ENCODE peak calls at places on chromosome 12, in nine cellular contexts. M, X, Z, C, P, Y, K, L and V are unnamed samples. For H3K27me3 and H3K36me3, the result is how much of the 10 kb centered on the place peaks cover.

GRCh38 chr12:42730286-42730685 is 140.7 kb upstream of the PRICKLE1 start:
- DNase-seq in M (peak), X (no peak), Z (no peak), C (no peak), P (no peak), Y (no peak), K (no peak), L (no peak), V (peak)

GRCh38 chr12:6222009-6222702 is 22.0 kb downstream of the CD9 start:
- DNase-seq in M (no peak), X (peak), Z (no peak), C (no peak), P (peak), Y (peak), K (peak), L (peak), V (no peak)

GRCh38 chr12:89824822-89825221 is 116.2 kb upstream of the ATP2B1 start:
- DNase-seq in M (no peak), X (no peak), Z (no peak), C (no peak), P (no peak), Y (no peak), K (no peak), L (no peak), V (no peak)

GRCh38 chr12:12721251-12721689 is 4.1 kb downstream of the CDKN1B start:
- DNase-seq in M (peak), X (no peak), Z (no peak), C (no peak), P (no peak), Y (peak), K (no peak), L (no peak), V (peak)

GRCh38 chr12:452667-453210 is 7.0 kb upstream of the B4GALNT3 start:
- DNase-seq in M (peak), X (no peak), Z (no peak), C (no peak), P (no peak), Y (peak), K (peak), L (no peak), V (no peak)

GRCh38 chr12:52515927-52516831 is 4.0 kb downstream of the KRT5 start:
- DNase-seq in M (peak), X (no peak), Z (no peak), C (no peak), P (no peak), Y (peak), K (peak), L (no peak), V (no peak)

GRCh38 chr12:96208801-96209534 is 14.8 kb downstream of the ELK3 start:
- DNase-seq in M (no peak), X (no peak), Z (no peak), C (no peak), P (no peak), Y (no peak), K (no peak), L (no peak), V (no peak)

GRCh38 chr12:52523825-52524224 is 3.6 kb upstream of the KRT5 start:
- DNase-seq in M (no peak), X (peak), Z (no peak), C (no peak), P (no peak), Y (no peak), K (no peak), L (no peak), V (peak)

GRCh38 chr12:82182601-82183000 is 175.6 kb downstream of the CCDC59 start:
- DNase-seq in M (peak), X (no peak), Z (no peak), C (no peak), P (no peak), Y (no peak), K (no peak), L (no peak), V (peak)

GRCh38 chr12:109927622-109928021 is 27.5 kb downstream of the TCHP start:
- DNase-seq in M (peak), X (no peak), Z (peak), C (peak), P (peak), Y (peak), K (no peak), L (no peak), V (peak)

GRCh38 chr12:73529231-73529630 is 1008.4 kb upstream of the ATXN7L3B start:
- DNase-seq in M (no peak), X (no peak), Z (no peak), C (no peak), P (no peak), Y (no peak), K (no peak), L (no peak), V (no peak)

DNA sequence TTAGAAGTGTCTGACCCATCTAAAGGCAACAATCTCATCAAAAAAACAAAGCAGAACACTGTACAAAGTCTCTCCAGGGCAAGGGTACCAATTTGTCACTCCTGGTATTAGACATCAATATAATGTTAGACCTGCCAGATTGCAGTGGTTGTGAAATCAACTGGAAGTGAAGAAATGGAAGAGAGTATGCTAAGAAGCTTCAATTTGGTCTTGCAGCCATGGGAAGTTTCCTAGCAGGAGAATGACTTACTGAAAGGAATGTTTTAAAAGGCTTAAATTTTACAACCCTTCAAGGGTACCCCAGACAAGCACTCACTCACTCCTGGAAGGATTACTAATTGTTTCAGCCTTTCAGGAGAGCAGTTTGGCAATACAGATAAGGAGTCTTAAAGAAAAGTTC is 18.9 kb downstream of the LLPH start:
- DNase-seq in M (peak), X (no peak), Z (no peak), C (no peak), P (peak), Y (no peak), K (no peak), L (no peak), V (no peak)
- H3K27me3 ChIP-seq in M (under half), X (under half), Z (under half), C (under half), P (under half), Y (under half), K (under half), L (under half), V (under half)

DNA sequence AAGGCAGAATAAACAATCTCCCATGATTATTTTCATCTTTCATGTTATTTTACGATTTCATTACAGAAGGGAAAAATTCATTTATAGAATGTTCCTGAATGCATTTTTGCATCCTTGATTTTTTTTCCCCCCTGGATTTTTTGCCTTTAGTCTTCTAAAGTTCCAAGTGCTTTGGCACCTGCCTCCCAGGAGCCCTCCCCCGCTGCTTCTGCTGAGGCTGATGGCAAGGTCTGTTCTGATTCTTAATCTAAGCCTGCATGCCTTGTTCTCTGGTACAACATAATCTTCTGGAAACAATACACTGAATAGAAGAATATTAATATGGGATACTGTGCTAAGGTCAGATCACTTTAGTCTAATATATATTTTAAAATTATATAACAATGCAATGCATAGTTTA is 18.0 kb downstream of the YARS2 start:
- DNase-seq in M (no peak), X (no peak), Z (no peak), C (no peak), P (no peak), Y (no peak), K (no peak), L (no peak), V (no peak)
- H3K36me3 ChIP-seq in M (half or more), X (half or more), Z (under half), C (half or more), P (under half), Y (under half), K (under half), L (half or more), V (half or more)

DNA sequence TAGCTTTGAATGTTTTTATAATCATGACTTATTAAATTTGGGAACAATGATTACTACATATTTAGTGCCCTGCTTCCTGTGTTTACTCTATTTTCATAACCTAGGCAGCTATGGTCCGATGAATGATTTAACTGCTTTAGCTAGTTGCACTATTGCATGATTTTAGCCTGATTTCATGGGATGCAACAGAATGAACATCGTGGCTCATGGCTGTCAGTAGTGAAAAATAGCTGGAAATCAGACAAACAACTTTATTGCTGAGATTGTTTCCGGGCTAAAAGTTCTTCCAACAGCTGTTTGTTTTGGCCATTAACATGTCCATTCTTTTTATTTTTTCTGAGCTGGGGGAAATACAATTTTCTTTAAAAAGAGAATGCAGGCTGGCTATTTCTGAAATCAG is at the start of gene NAV3:
- DNase-seq in M (peak), X (no peak), Z (no peak), C (no peak), P (peak), Y (no peak), K (no peak), L (no peak), V (no peak)
- H3K27ac ChIP-seq in M (no peak), X (no peak), Z (no peak), C (no peak), P (no peak), Y (no peak), K (no peak), L (no peak), V (no peak)

DNA sequence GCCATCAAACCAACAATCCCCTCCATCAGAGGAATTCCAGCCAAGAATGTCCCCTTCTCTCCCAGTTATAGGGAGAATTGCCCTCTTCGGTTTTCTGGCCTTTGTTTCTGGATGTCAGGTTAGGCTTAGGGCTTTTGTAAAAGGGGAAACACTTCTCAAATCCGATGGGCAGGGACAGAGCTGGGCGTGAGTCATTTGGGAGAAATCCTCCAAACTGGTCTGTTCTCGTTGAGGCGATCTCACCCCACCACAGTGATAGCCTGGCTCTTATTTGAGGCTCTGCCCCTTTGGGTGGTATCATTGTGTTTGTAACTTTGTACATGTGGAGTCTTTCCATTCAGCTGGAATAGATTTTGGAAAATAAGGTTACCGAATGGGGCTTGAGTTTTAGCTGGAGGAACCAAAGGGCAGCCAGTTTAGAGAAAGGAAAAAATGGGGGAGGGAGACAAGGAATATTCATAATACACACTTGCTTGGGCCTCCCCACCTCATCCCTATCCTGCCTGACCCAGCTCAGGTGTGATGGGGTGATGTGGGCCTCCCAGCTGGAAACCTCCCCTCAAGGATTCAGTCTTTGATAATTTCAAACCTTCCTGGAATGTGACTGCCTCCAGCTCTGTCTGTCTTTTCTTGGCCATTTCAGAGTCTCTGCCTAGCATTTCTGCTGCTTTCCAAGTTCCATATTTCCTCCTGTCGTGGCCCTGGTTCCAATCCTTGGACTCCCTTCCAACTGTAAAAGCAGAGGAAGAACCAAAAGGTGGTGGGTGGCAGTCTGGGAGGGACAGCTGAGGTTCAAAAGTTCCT is 7.5 kb downstream of the HOXC4 start:
- DNase-seq in M (peak), X (no peak), Z (no peak), C (no peak), P (no peak), Y (no peak), K (no peak), L (no peak), V (no peak)
- H3K27me3 ChIP-seq in M (under half), X (under half), Z (under half), C (under half), P (under half), Y (under half), K (under half), L (under half), V (under half)

DNA sequence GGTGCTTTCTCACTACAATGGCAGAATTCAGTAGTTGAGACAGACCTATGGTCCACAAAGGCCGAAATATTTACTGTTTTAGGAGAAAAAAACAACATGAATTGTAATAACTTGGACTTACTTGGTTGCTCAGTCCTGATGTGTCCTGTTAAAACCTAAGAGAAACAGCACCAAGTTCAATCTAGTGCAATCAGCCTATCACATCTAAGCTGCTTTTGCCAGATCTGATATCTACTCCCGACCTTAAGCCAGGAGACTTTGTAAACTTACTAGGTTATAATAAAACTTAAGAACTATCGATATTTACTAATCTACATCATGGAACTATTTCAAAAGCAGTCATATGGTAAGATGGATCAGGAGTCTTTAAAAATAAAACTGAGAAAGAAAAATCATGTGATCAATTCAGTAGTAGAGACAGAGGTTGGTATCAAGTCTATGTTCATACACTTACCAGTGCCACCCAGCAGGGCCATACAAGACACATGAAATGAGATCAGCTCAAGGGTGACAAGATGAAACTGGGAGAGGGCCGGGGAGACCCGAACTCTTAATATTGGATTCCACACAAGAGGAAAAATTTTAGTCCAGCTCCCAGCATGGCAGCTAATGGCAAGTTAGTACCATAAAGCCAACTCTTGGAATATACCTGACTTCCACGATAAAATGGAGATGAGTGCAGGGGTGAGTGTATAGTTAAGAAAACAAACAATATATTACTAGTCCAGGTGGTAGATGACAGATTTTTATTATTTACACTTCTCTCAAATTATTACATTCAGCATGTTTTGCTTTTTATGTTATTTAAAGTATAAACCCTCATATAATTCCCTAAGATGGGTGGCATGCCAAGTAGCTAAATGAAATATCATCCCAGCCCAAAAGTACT is 27.5 kb downstream of the NUDT4 start:
- DNase-seq in M (no peak), X (no peak), Z (no peak), C (no peak), P (peak), Y (no peak), K (no peak), L (no peak), V (no peak)
- H3K36me3 ChIP-seq in M (under half), X (half or more), Z (under half), C (under half), P (under half), Y (under half), K (under half), L (half or more), V (half or more)